ENCODE peak calls at places on chromosomes 6 and 20, in eight cellular contexts. E is endothelial cell of umbilical vein, O is HepG2, Q is transverse colon, D is vagina, A is prostate gland, L is GM23338, S is breast epithelium. Y is an unnamed sample.

GRCh38 chr6:35733633-35734032 is 3.2 kb upstream of the ARMC12 start:
- DNase-seq in E (no peak), O (no peak), Q (no peak), D (no peak), A (peak), L (no peak), S (no peak), Y (no peak)

GRCh38 chr6:112153926-112154621 is 66.7 kb downstream of the FAM229B start:
- DNase-seq in E (peak), O (no peak), Q (no peak), D (no peak), A (no peak), L (no peak), S (no peak), Y (no peak)

GRCh38 chr6:170100046-170100445 is 190.8 kb downstream of the DLL1 start:
- DNase-seq in E (no peak), O (no peak), Q (no peak), D (peak), A (no peak), L (no peak), S (no peak), Y (no peak)

GRCh38 chr6:149233056-149233715 is 84.3 kb upstream of the TAB2 start:
- DNase-seq in E (peak), O (peak), Q (no peak), D (no peak), A (peak), L (no peak), S (no peak), Y (no peak)

GRCh38 chr20:59777814-59778575 is 155.4 kb downstream of the SYCP2 start:
- DNase-seq in E (no peak), O (no peak), Q (no peak), D (peak), A (no peak), L (no peak), S (no peak), Y (peak)

GRCh38 chr6:127641905-127642304 is 64.9 kb downstream of the C6orf58 start:
- DNase-seq in E (peak), O (peak), Q (no peak), D (no peak), A (no peak), L (peak), S (no peak), Y (no peak)

GRCh38 chr6:36911946-36912555 is 26.3 kb downstream of the C6orf89 start:
- DNase-seq in E (peak), O (no peak), Q (no peak), D (no peak), A (no peak), L (no peak), S (no peak), Y (no peak)

GRCh38 chr6:167091149-167092107 is 31.5 kb upstream of the CCR6 start:
- DNase-seq in E (no peak), O (no peak), Q (no peak), D (no peak), A (no peak), L (no peak), S (no peak), Y (peak)

GRCh38 chr6:69796627-69797390 is at the start of gene LMBRD1:
- DNase-seq in E (peak), O (peak), Q (peak), D (peak), A (peak), L (peak), S (peak), Y (peak)

GRCh38 chr20:4009305-4009704 is 6.1 kb downstream of the RNF24 start:
- DNase-seq in E (no peak), O (no peak), Q (no peak), D (no peak), A (no peak), L (no peak), S (no peak), Y (no peak)

GRCh38 chr6:137536104-137536773 is 42.0 kb upstream of the OLIG3 start:
- DNase-seq in E (no peak), O (no peak), Q (no peak), D (no peak), A (no peak), L (no peak), S (no peak), Y (no peak)

GRCh38 chr6:24775520-24776058 is 852 bp downstream of the GMNN start:
- DNase-seq in E (no peak), O (peak), Q (no peak), D (peak), A (no peak), L (no peak), S (no peak), Y (no peak)

GRCh38 chr6:100344761-100345160 is 120.0 kb downstream of the SIM1 start:
- DNase-seq in E (no peak), O (no peak), Q (no peak), D (no peak), A (no peak), L (no peak), S (no peak), Y (no peak)

GRCh38 chr20:49909499-49910339 is 5.6 kb downstream of the SPATA2 start:
- DNase-seq in E (peak), O (peak), Q (peak), D (no peak), A (peak), L (peak), S (no peak), Y (no peak)

GRCh38 chr6:121868191-121868590 is 432.7 kb downstream of the GJA1 start:
- DNase-seq in E (no peak), O (no peak), Q (no peak), D (no peak), A (no peak), L (no peak), S (no peak), Y (no peak)

GRCh38 chr6:4102687-4103244 is 23.8 kb upstream of the FAM217A start:
- DNase-seq in E (no peak), O (peak), Q (no peak), D (no peak), A (peak), L (no peak), S (no peak), Y (no peak)

GRCh38 chr20:50848846-50849673 is 54.2 kb downstream of the BCAS4 start:
- DNase-seq in E (no peak), O (no peak), Q (peak), D (no peak), A (no peak), L (no peak), S (peak), Y (no peak)

GRCh38 chr20:15767636-15768369 is 805.4 kb downstream of the KIF16B start:
- DNase-seq in E (no peak), O (no peak), Q (no peak), D (no peak), A (no peak), L (no peak), S (no peak), Y (no peak)

GRCh38 chr6:161029195-161029809 is 37.7 kb downstream of the MAP3K4 start:
- DNase-seq in E (no peak), O (no peak), Q (no peak), D (no peak), A (no peak), L (no peak), S (no peak), Y (no peak)

GRCh38 chr20:47330933-47331708 is 25.4 kb downstream of the ZMYND8 start:
- DNase-seq in E (peak), O (no peak), Q (peak), D (no peak), A (no peak), L (no peak), S (no peak), Y (no peak)

GRCh38 chr6:44030812-44031454 is 96.3 kb downstream of the MRPL14 start:
- DNase-seq in E (no peak), O (no peak), Q (no peak), D (no peak), A (no peak), L (no peak), S (no peak), Y (no peak)

GRCh38 chr6:111253999-111254778 is 166.9 kb downstream of the SLC16A10 start:
- DNase-seq in E (no peak), O (no peak), Q (no peak), D (no peak), A (no peak), L (peak), S (no peak), Y (no peak)

GRCh38 chr6:152096863-152097496 is 289.5 kb downstream of the ESR1 start:
- DNase-seq in E (peak), O (no peak), Q (no peak), D (peak), A (no peak), L (no peak), S (no peak), Y (peak)

GRCh38 chr6:36347635-36348034 is 10.9 kb upstream of the BNIP5 start:
- DNase-seq in E (no peak), O (no peak), Q (no peak), D (no peak), A (no peak), L (no peak), S (no peak), Y (no peak)

GRCh38 chr6:131213501-131213990 is 78.3 kb downstream of the AKAP7 start:
- DNase-seq in E (peak), O (no peak), Q (no peak), D (no peak), A (no peak), L (no peak), S (no peak), Y (no peak)

GRCh38 chr6:108544586-108544985 is 16.1 kb upstream of the FOXO3 start:
- DNase-seq in E (no peak), O (no peak), Q (no peak), D (no peak), A (no peak), L (no peak), S (no peak), Y (no peak)

GRCh38 chr6:165186441-165187205 is 122.8 kb downstream of the C6orf118 start:
- DNase-seq in E (no peak), O (no peak), Q (no peak), D (no peak), A (no peak), L (no peak), S (no peak), Y (no peak)

GRCh38 chr20:3890410-3890751 is 1.2 kb downstream of the PANK2 start:
- DNase-seq in E (no peak), O (peak), Q (no peak), D (no peak), A (no peak), L (peak), S (no peak), Y (no peak)

GRCh38 chr20:14401479-14402138 is 64.2 kb upstream of the FLRT3 start:
- DNase-seq in E (no peak), O (no peak), Q (no peak), D (no peak), A (no peak), L (peak), S (no peak), Y (no peak)

GRCh38 chr20:58886546-58886945 is 34.0 kb downstream of the GNAS start:
- DNase-seq in E (no peak), O (no peak), Q (no peak), D (no peak), A (no peak), L (no peak), S (no peak), Y (no peak)

GRCh38 chr20:50413088-50413500 is 97.1 kb upstream of the PTPN1 start:
- DNase-seq in E (no peak), O (peak), Q (no peak), D (no peak), A (no peak), L (peak), S (no peak), Y (no peak)

GRCh38 chr6:1392813-1393640 is 3.7 kb downstream of the FOXF2 start:
- DNase-seq in E (no peak), O (no peak), Q (no peak), D (no peak), A (no peak), L (peak), S (no peak), Y (no peak)

GRCh38 chr20:49603209-49603627 is 35.3 kb upstream of the PTGIS start:
- DNase-seq in E (peak), O (peak), Q (no peak), D (no peak), A (no peak), L (peak), S (no peak), Y (no peak)

GRCh38 chr20:1274485-1275313 is 8.6 kb downstream of the SNPH start:
- DNase-seq in E (no peak), O (no peak), Q (no peak), D (peak), A (no peak), L (no peak), S (no peak), Y (peak)

DNA sequence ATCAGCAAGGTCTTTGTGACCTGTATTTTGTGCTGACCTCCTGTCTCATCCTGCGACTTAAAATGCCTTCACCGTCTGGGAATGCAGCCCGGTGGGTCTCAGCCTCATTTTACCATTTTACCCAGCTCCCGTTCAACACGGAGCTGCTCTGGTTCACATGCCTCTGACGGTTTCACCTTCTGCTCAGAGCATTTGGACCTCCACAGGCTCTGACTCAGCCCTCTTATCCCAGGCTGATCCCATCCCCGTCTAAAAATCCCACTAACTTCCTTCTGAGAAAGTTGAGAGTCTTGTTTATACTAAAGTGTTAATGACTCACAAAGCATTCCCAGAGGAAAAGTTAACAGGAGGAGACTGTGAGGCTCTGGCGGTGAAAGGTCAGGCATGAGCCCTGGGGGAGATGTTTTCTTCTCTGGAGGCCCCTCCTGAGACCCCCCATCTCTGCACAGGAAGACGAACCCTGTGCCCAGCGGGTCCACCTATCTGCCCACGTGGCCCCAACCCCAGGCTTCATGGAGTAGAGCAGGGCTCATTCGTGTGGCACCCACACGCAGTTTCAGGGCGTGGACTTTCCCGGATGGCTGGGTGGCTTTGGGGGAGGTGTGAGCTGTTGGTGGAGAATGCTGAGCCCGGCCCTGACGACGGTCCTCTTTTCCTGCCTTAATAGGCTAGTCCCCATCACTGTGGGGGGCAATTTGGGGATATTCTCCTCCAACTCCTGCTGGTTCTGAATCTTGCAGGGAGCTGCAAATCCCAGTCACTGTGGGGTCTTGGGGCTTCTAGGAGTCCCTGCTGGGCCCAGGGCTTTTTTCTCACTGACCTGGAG is 3.3 kb upstream of the BIRC7 start:
- DNase-seq in E (peak), O (no peak), Q (no peak), D (no peak), A (no peak), L (no peak), S (no peak), Y (no peak)
- H3K27ac ChIP-seq in E (no peak), O (no peak), Q (no peak), D (no peak), A (no peak), L (no peak), S (no peak), Y (no peak)

GRCh38 chr20:56914532-56914931 is 285.4 kb downstream of the TFAP2C start:
- DNase-seq in E (no peak), O (no peak), Q (no peak), D (no peak), A (no peak), L (no peak), S (no peak), Y (no peak)

GRCh38 chr20:56909918-56910714 is 281.0 kb downstream of the TFAP2C start:
- DNase-seq in E (no peak), O (no peak), Q (no peak), D (no peak), A (peak), L (no peak), S (no peak), Y (no peak)

GRCh38 chr20:56916345-56916622 is 287.2 kb downstream of the TFAP2C start:
- DNase-seq in E (no peak), O (no peak), Q (no peak), D (no peak), A (no peak), L (no peak), S (no peak), Y (no peak)

GRCh38 chr20:56911946-56912345 is 282.8 kb downstream of the TFAP2C start:
- DNase-seq in E (no peak), O (no peak), Q (no peak), D (no peak), A (no peak), L (peak), S (no peak), Y (no peak)
- TF ChIP-seq POLR2AphosphoS5 in E (no peak), O (no peak), Q (no peak), D (no peak), A (no peak), L (no peak), S (no peak), Y (no peak)

GRCh38 chr20:45833030-45833882 is at the start of gene SNX21:
- DNase-seq in E (peak), O (peak), Q (peak), D (peak), A (peak), L (peak), S (peak), Y (peak)

GRCh38 chr20:45835230-45836224 is 1.9 kb downstream of the SNX21 start:
- DNase-seq in E (no peak), O (no peak), Q (peak), D (no peak), A (no peak), L (no peak), S (no peak), Y (no peak)

GRCh38 chr20:45834797-45835161 is 1.2 kb downstream of the SNX21 start:
- DNase-seq in E (no peak), O (no peak), Q (no peak), D (no peak), A (no peak), L (no peak), S (no peak), Y (no peak)

GRCh38 chr20:45833883-45834796 is 541 bp downstream of the SNX21 start:
- DNase-seq in E (peak), O (peak), Q (peak), D (no peak), A (peak), L (peak), S (peak), Y (no peak)

GRCh38 chr20:45832619-45833018 is 980 bp upstream of the SNX21 start:
- DNase-seq in E (no peak), O (no peak), Q (no peak), D (no peak), A (no peak), L (no peak), S (no peak), Y (no peak)
- H3K27ac ChIP-seq in E (no peak), O (no peak), Q (peak), D (peak), A (peak), L (no peak), S (peak), Y (peak)

GRCh38 chr6:113876654-113877053 is 19.5 kb downstream of the MARCKS start:
- DNase-seq in E (no peak), O (no peak), Q (no peak), D (no peak), A (no peak), L (peak), S (no peak), Y (no peak)

GRCh38 chr6:113875470-113875869 is 18.3 kb downstream of the MARCKS start:
- DNase-seq in E (no peak), O (no peak), Q (no peak), D (no peak), A (no peak), L (no peak), S (no peak), Y (no peak)

GRCh38 chr6:113871975-113872374 is 14.8 kb downstream of the MARCKS start:
- DNase-seq in E (no peak), O (no peak), Q (no peak), D (no peak), A (no peak), L (no peak), S (no peak), Y (no peak)

GRCh38 chr6:113870917-113871316 is 13.8 kb downstream of the MARCKS start:
- DNase-seq in E (no peak), O (no peak), Q (no peak), D (no peak), A (no peak), L (no peak), S (no peak), Y (no peak)

DNA sequence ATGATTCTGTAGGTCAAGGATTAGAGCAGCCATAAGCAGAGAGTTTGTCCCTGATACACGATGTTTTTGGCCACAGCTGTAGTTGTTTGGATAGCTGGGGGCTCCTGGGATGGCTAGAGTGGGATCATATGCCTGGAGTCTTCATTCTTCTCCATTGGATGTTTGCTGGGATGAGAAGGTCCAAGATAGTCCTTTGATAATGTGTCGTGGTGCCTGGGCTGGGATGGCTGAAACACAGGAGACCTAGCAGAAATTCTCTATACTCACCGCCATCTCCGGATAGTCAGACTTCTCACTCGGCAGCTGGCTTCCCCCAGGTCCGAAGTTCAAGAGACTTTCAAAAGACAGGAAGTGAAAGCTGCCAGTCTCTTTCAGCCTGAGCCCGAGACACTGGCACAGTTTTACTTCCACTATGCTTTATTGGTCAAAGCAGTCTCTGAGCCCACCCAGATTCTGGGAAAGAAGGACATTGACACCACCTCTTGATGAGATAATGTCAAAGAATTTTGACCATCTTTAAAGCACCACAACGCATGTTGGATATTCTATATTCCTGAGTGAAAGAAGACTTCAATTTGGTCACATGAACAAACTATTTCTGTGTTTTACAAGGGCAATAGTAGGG is 16.0 kb downstream of the MARCKS start:
- DNase-seq in E (peak), O (peak), Q (peak), D (no peak), A (no peak), L (peak), S (no peak), Y (no peak)
- TF ChIP-seq POLR2AphosphoS5 in E (no peak), O (peak), Q (no peak), D (no peak), A (no peak), L (no peak), S (no peak), Y (no peak)

DNA sequence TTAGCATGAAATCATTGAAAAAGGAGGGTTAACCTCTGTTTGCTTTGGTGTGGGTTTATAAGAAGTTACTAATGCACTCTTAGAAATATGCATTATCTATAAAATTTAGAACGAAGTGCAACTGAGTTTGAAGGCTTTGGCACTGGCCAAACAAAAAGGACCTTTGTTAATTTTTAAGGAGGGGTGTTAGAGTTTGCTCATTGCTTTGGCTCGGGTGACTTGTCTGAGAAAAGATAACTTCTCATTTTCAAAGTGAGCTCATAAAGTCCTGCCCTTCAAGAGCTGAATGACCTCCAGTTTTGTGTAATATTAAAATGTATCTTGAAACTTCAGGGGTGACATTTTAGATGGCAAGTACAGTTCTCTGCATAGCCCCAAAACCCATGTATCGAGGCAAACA is 25.9 kb downstream of the NEDD9 start:
- DNase-seq in E (no peak), O (no peak), Q (no peak), D (no peak), A (no peak), L (no peak), S (no peak), Y (no peak)
- H3K27ac ChIP-seq in E (peak), O (peak), Q (peak), D (peak), A (peak), L (no peak), S (peak), Y (peak)